ENCODE peak calls at places on chromosome 2, in five cellular contexts. H is kidney, W is mesenchymal stem cell, C is esophagus squamous epithelium, A is DND-41. D is an unnamed sample.

GRCh38 chr2:113236367-113237159 is 42.2 kb downstream of the PAX8 start:
- DNase-seq in H (peak; percentile 83), W (no peak), C (no peak), A (no peak), D (no peak)

GRCh38 chr2:169734172-169734847 is 678 bp downstream of the KLHL23 start:
- DNase-seq in H (no peak), W (peak; percentile 22), C (no peak), A (peak; percentile 63), D (peak; percentile 0)

GRCh38 chr2:10162586-10163497 is 40.3 kb downstream of the RRM2 start:
- DNase-seq in H (peak; percentile 63), W (no peak), C (no peak), A (no peak), D (no peak)

GRCh38 chr2:183995632-183996031 is 602.7 kb upstream of the ZNF804A start:
- DNase-seq in H (no peak), W (peak; percentile 47), C (no peak), A (no peak), D (no peak)

GRCh38 chr2:42922790-42923631 is 130.6 kb upstream of the HAAO start:
- DNase-seq in H (no peak), W (peak; percentile 53), C (no peak), A (no peak), D (no peak)

GRCh38 chr2:100791294-100791935 is 28.5 kb upstream of the NPAS2 start:
- DNase-seq in H (no peak), W (no peak), C (no peak), A (no peak), D (no peak)

GRCh38 chr2:180872256-180872655 is 108.1 kb upstream of the UBE2E3 start:
- DNase-seq in H (no peak), W (peak; percentile 70), C (no peak), A (no peak), D (no peak)

GRCh38 chr2:217653240-217653639 is 349.6 kb downstream of the TNS1 start:
- DNase-seq in H (peak; percentile 91), W (peak; percentile 83), C (no peak), A (no peak), D (no peak)

GRCh38 chr2:8457620-8458255 is 224.1 kb upstream of the ID2 start:
- DNase-seq in H (no peak), W (no peak), C (no peak), A (no peak), D (no peak)

GRCh38 chr2:20465716-20466391 is 19.0 kb downstream of the RHOB start:
- DNase-seq in H (no peak), W (no peak), C (no peak), A (no peak), D (no peak)

GRCh38 chr2:123597995-123598394 is 427.1 kb upstream of the CNTNAP5 start:
- DNase-seq in H (no peak), W (no peak), C (no peak), A (no peak), D (no peak)

GRCh38 chr2:129050116-129050515 is 731.4 kb upstream of the HS6ST1 start:
- DNase-seq in H (no peak), W (no peak), C (no peak), A (peak; percentile 73), D (no peak)

GRCh38 chr2:189149981-189150380 is 29.6 kb downstream of the COL5A2 start:
- DNase-seq in H (no peak), W (peak; percentile 89), C (no peak), A (no peak), D (no peak)

GRCh38 chr2:121824264-121824663 is 68.8 kb downstream of the TSN start:
- DNase-seq in H (no peak), W (no peak), C (no peak), A (no peak), D (no peak)
- H3K4me1 ChIP-seq in H (no peaks in the 10 kb centered on the region), W (no peaks in the 10 kb centered on the region), C (no peaks in the 10 kb centered on the region), A (no peaks in the 10 kb centered on the region), D (no peaks in the 10 kb centered on the region)

GRCh38 chr2:11750917-11751316 is 4.5 kb downstream of the LPIN1 start:
- DNase-seq in H (no peak), W (no peak), C (no peak), A (no peak), D (no peak)

GRCh38 chr2:11754705-11755026 is 8.2 kb downstream of the LPIN1 start:
- DNase-seq in H (no peak), W (no peak), C (no peak), A (no peak), D (no peak)

GRCh38 chr2:11752906-11753305 is 6.5 kb downstream of the LPIN1 start:
- DNase-seq in H (no peak), W (no peak), C (no peak), A (no peak), D (no peak)

GRCh38 chr2:11753886-11754704 is 7.7 kb downstream of the LPIN1 start:
- DNase-seq in H (peak; percentile 56), W (peak; percentile 62), C (no peak), A (peak; percentile 32), D (no peak)

GRCh38 chr2:11753452-11753885 is 7.0 kb downstream of the LPIN1 start:
- DNase-seq in H (peak; percentile 68), W (peak; percentile 22), C (no peak), A (no peak), D (peak; percentile 64)
- H3K4me3 ChIP-seq in H (no peak overlapping the region), W (no peak overlapping the region), C (peak overlapping the region; percentile 39), A (no peak overlapping the region), D (peak overlapping the region; percentile 37)

GRCh38 chr2:1742300-1742679 is 2.0 kb downstream of the PXDN start:
- DNase-seq in H (no peak), W (no peak), C (no peak), A (no peak), D (no peak)
- H3K27ac ChIP-seq in H (no peak overlapping the region), W (peak overlapping the region; percentile 94), C (no peak overlapping the region), A (no peak overlapping the region), D (no peak overlapping the region)

GRCh38 chr2:28684142-28684858 is 67.3 kb upstream of the PPP1CB start:
- DNase-seq in H (no peak), W (no peak), C (no peak), A (no peak), D (no peak)
- H3K4me1 ChIP-seq in H (peaks cover 23% of the 10 kb centered on the region), W (peaks cover 30% of the 10 kb centered on the region), C (peaks cover 61% of the 10 kb centered on the region), A (no peaks in the 10 kb centered on the region), D (peaks cover 10% of the 10 kb centered on the region)

GRCh38 chr2:61792355-61792754 is 61.5 kb downstream of the FAM161A start:
- DNase-seq in H (no peak), W (no peak), C (no peak), A (no peak), D (no peak)

GRCh38 chr2:61795408-61795807 is 58.5 kb downstream of the FAM161A start:
- DNase-seq in H (no peak), W (no peak), C (no peak), A (no peak), D (no peak)

GRCh38 chr2:61789807-61790602 is 63.9 kb downstream of the FAM161A start:
- DNase-seq in H (no peak), W (no peak), C (no peak), A (no peak), D (no peak)

GRCh38 chr2:61787941-61788340 is 65.9 kb downstream of the FAM161A start:
- DNase-seq in H (no peak), W (no peak), C (no peak), A (no peak), D (no peak)

GRCh38 chr2:61793389-61793836 is 60.4 kb downstream of the FAM161A start:
- DNase-seq in H (peak; percentile 74), W (peak; percentile 72), C (no peak), A (peak; percentile 66), D (peak; percentile 56)
- H3K4me3 ChIP-seq in H (no peak overlapping the region), W (no peak overlapping the region), C (peak overlapping the region; percentile 14), A (no peak overlapping the region), D (peak overlapping the region; percentile 43)

DNA sequence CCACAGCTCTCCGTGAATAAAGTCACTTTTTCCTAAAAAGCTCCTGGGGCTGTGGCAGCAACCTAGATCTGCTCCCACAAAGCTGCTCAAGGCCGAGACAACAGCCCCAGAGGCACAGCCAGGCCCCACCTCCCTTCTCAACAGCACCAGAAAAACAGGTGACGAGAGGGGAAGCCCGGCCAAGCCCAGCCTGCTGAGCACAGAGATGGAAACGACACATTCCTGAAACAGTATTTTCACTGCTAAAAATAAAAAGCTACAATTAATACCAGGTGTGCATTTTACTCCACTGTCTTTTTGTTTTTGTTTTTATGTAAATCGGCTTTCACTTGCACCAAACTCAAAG is 199.3 kb downstream of the HDAC4 start:
- DNase-seq in H (peak; percentile 51), W (no peak), C (no peak), A (no peak), D (no peak)
- H3K27ac ChIP-seq in H (no peak overlapping the region), W (no peak overlapping the region), C (no peak overlapping the region), A (no peak overlapping the region), D (no peak overlapping the region)

D was measured in naive thymus-derived CD4-positive, alpha-beta T cell.